ENCODE peak calls at places on chromosome 22, in five cellular contexts. One of them, this sample, is unnamed.
A peak's percentile ranks its signal among the peaks of the same experiment; 100 is the strongest.

GRCh38 chr22:44091021-44091721 is 67.1 kb downstream of the PARVB start:
- DNase-seq in lung: no peak
- DNase-seq in AG09309: no peak
- DNase-seq in pancreas: no peak
- DNase-seq in lower leg skin: no peak
- DNase-seq in this sample: no peak

GRCh38 chr22:46576556-46577351 is 39.3 kb upstream of the CELSR1 start:
- DNase-seq in lower leg skin: no peak
- DNase-seq in pancreas: peak; percentile 38
- DNase-seq in AG09309: no peak
- DNase-seq in lung: no peak
- DNase-seq in this sample: no peak

GRCh38 chr22:44665115-44665514 is 36.9 kb upstream of the PRR5 start:
- DNase-seq in lung: no peak
- DNase-seq in AG09309: no peak
- DNase-seq in lower leg skin: no peak
- DNase-seq in pancreas: peak; percentile 47
- DNase-seq in this sample: no peak

GRCh38 chr22:42064629-42065028 is 6.0 kb downstream of the NAGA start:
- DNase-seq in pancreas: no peak
- DNase-seq in lung: no peak
- DNase-seq in lower leg skin: peak; percentile 49
- DNase-seq in AG09309: no peak
- DNase-seq in this sample: no peak

GRCh38 chr22:19285831-19286230 is 5.7 kb downstream of the CLTCL1 start:
- DNase-seq in lung: no peak
- DNase-seq in AG09309: no peak
- DNase-seq in lower leg skin: no peak
- DNase-seq in pancreas: no peak
- DNase-seq in this sample: no peak

GRCh38 chr22:41411021-41411851 is 29.5 kb downstream of the TEF start:
- DNase-seq in pancreas: no peak
- DNase-seq in AG09309: no peak
- DNase-seq in lower leg skin: no peak
- DNase-seq in lung: no peak
- DNase-seq in this sample: no peak

GRCh38 chr22:23180301-23180892 is at the start of gene BCR:
- DNase-seq in AG09309: peak; percentile 10
- DNase-seq in lower leg skin: peak; percentile 93
- DNase-seq in pancreas: peak; percentile 73
- DNase-seq in lung: peak; percentile 56
- DNase-seq in this sample: no peak

GRCh38 chr22:23911318-23911980 is 17.3 kb downstream of the MIF start:
- DNase-seq in pancreas: no peak
- DNase-seq in lung: no peak
- DNase-seq in lower leg skin: peak; percentile 59
- DNase-seq in AG09309: no peak
- DNase-seq in this sample: no peak

GRCh38 chr22:50114221-50114981 is 24.6 kb downstream of the MOV10L1 start:
- DNase-seq in lower leg skin: peak; percentile 83
- DNase-seq in lung: peak; percentile 60
- DNase-seq in AG09309: peak; percentile 37
- DNase-seq in pancreas: no peak
- DNase-seq in this sample: no peak

GRCh38 chr22:23243006-23243573 is 62.8 kb downstream of the BCR start:
- DNase-seq in lower leg skin: no peak
- DNase-seq in lung: no peak
- DNase-seq in pancreas: no peak
- DNase-seq in AG09309: no peak
- DNase-seq in this sample: no peak

GRCh38 chr22:20412474-20413216 is 18.7 kb downstream of the ZNF74 start:
- DNase-seq in AG09309: no peak
- DNase-seq in lung: no peak
- DNase-seq in pancreas: no peak
- DNase-seq in lower leg skin: peak; percentile 45
- DNase-seq in this sample: no peak

GRCh38 chr22:46149998-46150549 is at the start of gene PPARA:
- DNase-seq in lower leg skin: peak; percentile 98
- DNase-seq in AG09309: peak; percentile 3
- DNase-seq in pancreas: peak; percentile 92
- DNase-seq in lung: peak; percentile 88
- DNase-seq in this sample: no peak

GRCh38 chr22:25839755-25840154 is 97.8 kb downstream of the MYO18B start:
- DNase-seq in AG09309: no peak
- DNase-seq in lower leg skin: peak; percentile 58
- DNase-seq in pancreas: no peak
- DNase-seq in lung: no peak
- DNase-seq in this sample: no peak

GRCh38 chr22:20777420-20778177 is 3.7 kb downstream of the SERPIND1 start:
- DNase-seq in pancreas: no peak
- DNase-seq in lung: no peak
- DNase-seq in AG09309: peak; percentile 79
- DNase-seq in lower leg skin: no peak
- DNase-seq in this sample: peak; percentile 6

GRCh38 chr22:34878996-34879395 is 187.0 kb upstream of the ISX start:
- DNase-seq in pancreas: no peak
- DNase-seq in lower leg skin: no peak
- DNase-seq in AG09309: no peak
- DNase-seq in lung: no peak
- DNase-seq in this sample: peak; percentile 10

GRCh38 chr22:44973829-44974228 is 36.0 kb downstream of the PHF21B start:
- DNase-seq in lung: no peak
- DNase-seq in pancreas: no peak
- DNase-seq in AG09309: no peak
- DNase-seq in lower leg skin: no peak
- DNase-seq in this sample: no peak

GRCh38 chr22:27128461-27129080 is 471.2 kb downstream of the MIAT start:
- DNase-seq in lung: no peak
- DNase-seq in AG09309: no peak
- DNase-seq in pancreas: no peak
- DNase-seq in lower leg skin: no peak
- DNase-seq in this sample: no peak

GRCh38 chr22:34992672-34993071 is 73.3 kb upstream of the ISX start:
- DNase-seq in pancreas: no peak
- DNase-seq in lung: no peak
- DNase-seq in lower leg skin: no peak
- DNase-seq in AG09309: no peak
- DNase-seq in this sample: no peak

GRCh38 chr22:24758164-24758799 is 16.2 kb downstream of the PIWIL3 start:
- DNase-seq in lung: peak; percentile 55
- DNase-seq in AG09309: no peak
- DNase-seq in pancreas: peak; percentile 20
- DNase-seq in lower leg skin: no peak
- DNase-seq in this sample: peak; percentile 2

GRCh38 chr22:23103199-23103954 is 33.1 kb downstream of the GNAZ start:
- DNase-seq in AG09309: no peak
- DNase-seq in lung: no peak
- DNase-seq in lower leg skin: no peak
- DNase-seq in pancreas: no peak
- DNase-seq in this sample: no peak

GRCh38 chr22:22714600-22715361 is 70.4 kb downstream of the GGTLC2 start:
- DNase-seq in lower leg skin: no peak
- DNase-seq in pancreas: no peak
- DNase-seq in AG09309: no peak
- DNase-seq in lung: no peak
- DNase-seq in this sample: no peak

GRCh38 chr22:27252282-27253049 is 549.1 kb downstream of the MN1 start:
- DNase-seq in pancreas: no peak
- DNase-seq in lower leg skin: no peak
- DNase-seq in AG09309: peak; percentile 57
- DNase-seq in lung: no peak
- DNase-seq in this sample: peak; percentile 19

GRCh38 chr22:30705710-30706651 is 11.3 kb downstream of the OSBP2 start:
- DNase-seq in pancreas: no peak
- DNase-seq in lower leg skin: no peak
- DNase-seq in lung: no peak
- DNase-seq in AG09309: peak; percentile 95
- DNase-seq in this sample: no peak
- H3K4me3 ChIP-seq in pancreas: no peak overlapping the region
- H3K4me3 ChIP-seq in lower leg skin: no peak overlapping the region
- H3K4me3 ChIP-seq in lung: no peak overlapping the region
- H3K4me3 ChIP-seq in AG09309: no peak overlapping the region
- H3K4me3 ChIP-seq in this sample: no peak overlapping the region

GRCh38 chr22:28397324-28397723 is 282.3 kb downstream of the TTC28 start:
- DNase-seq in pancreas: no peak
- DNase-seq in lung: no peak
- DNase-seq in lower leg skin: no peak
- DNase-seq in AG09309: no peak
- DNase-seq in this sample: no peak
- TF ChIP-seq CTCF in pancreas: no peak
- TF ChIP-seq CTCF in lung: no peak
- TF ChIP-seq CTCF in lower leg skin: no peak
- TF ChIP-seq CTCF in AG09309: no peak
- TF ChIP-seq CTCF in this sample: no peak

GRCh38 chr22:18109410-18110193 is 1.0 kb upstream of the TUBA8 start:
- DNase-seq in lung: no peak
- DNase-seq in lower leg skin: no peak
- DNase-seq in pancreas: no peak
- DNase-seq in AG09309: no peak
- DNase-seq in this sample: no peak
- H3K4me3 ChIP-seq in lung: no peak overlapping the region
- H3K4me3 ChIP-seq in lower leg skin: no peak overlapping the region
- H3K4me3 ChIP-seq in pancreas: peak overlapping the region; percentile 51
- H3K4me3 ChIP-seq in AG09309: no peak overlapping the region
- H3K4me3 ChIP-seq in this sample: peak overlapping the region; percentile 46

GRCh38 chr22:32662587-32662915 is 139.0 kb upstream of the TIMP3 start:
- DNase-seq in lung: no peak
- DNase-seq in lower leg skin: no peak
- DNase-seq in pancreas: no peak
- DNase-seq in AG09309: no peak
- DNase-seq in this sample: no peak
- TF ChIP-seq CTCF in lung: no peak
- TF ChIP-seq CTCF in lower leg skin: no peak
- TF ChIP-seq CTCF in pancreas: no peak
- TF ChIP-seq CTCF in AG09309: no peak
- TF ChIP-seq CTCF in this sample: no peak

GRCh38 chr22:48691431-48691851 is 1136.2 kb downstream of the BRD1 start:
- DNase-seq in pancreas: no peak
- DNase-seq in AG09309: no peak
- DNase-seq in lung: no peak
- DNase-seq in lower leg skin: no peak
- DNase-seq in this sample: no peak

GRCh38 chr22:48690583-48691317 is 1136.9 kb downstream of the BRD1 start:
- DNase-seq in lower leg skin: no peak
- DNase-seq in AG09309: no peak
- DNase-seq in lung: no peak
- DNase-seq in pancreas: no peak
- DNase-seq in this sample: no peak

GRCh38 chr22:48687606-48688005 is 1140.1 kb downstream of the BRD1 start:
- DNase-seq in lower leg skin: no peak
- DNase-seq in lung: no peak
- DNase-seq in AG09309: no peak
- DNase-seq in pancreas: no peak
- DNase-seq in this sample: no peak

GRCh38 chr22:48688366-48688765 is 1139.3 kb downstream of the BRD1 start:
- DNase-seq in lung: no peak
- DNase-seq in AG09309: no peak
- DNase-seq in lower leg skin: no peak
- DNase-seq in pancreas: no peak
- DNase-seq in this sample: no peak

GRCh38 chr22:48689206-48689605 is 1138.5 kb downstream of the BRD1 start:
- DNase-seq in lower leg skin: no peak
- DNase-seq in AG09309: no peak
- DNase-seq in pancreas: no peak
- DNase-seq in lung: no peak
- DNase-seq in this sample: no peak
- H3K4me3 ChIP-seq in lower leg skin: no peak overlapping the region
- H3K4me3 ChIP-seq in AG09309: no peak overlapping the region
- H3K4me3 ChIP-seq in pancreas: no peak overlapping the region
- H3K4me3 ChIP-seq in lung: no peak overlapping the region
- H3K4me3 ChIP-seq in this sample: no peak overlapping the region

DNA sequence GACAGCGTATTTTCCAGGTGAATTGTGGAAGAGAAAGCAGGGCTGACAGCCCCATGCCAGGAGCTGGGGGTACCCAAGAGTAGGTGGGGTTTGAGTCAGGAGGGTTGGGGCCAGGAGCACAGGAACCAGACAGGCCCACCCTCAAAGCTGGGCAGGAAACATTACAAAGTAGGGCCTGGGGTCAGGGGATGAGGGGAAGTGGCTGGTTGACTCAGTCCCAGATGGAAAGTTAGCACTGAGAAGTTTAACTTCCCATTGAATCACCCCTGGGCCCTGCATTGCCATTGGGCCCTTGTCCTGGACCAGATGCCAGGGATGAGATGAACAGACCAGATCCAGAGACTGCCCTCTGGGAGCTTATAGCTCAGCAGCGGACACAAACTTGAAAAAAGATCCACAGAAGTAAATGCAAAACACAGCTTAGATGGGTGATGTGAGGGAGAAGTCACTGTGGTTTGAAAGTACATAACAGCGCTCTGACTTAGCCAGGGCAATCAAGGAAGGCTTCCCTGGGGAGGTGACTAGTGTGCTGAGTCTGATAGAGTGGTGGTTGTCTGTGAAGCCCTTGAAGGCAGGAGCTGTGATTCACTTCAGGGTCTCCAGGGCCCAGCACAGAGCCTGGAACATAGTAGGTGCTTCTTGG is 2.2 kb downstream of the MAFF start:
- DNase-seq in pancreas: no peak
- DNase-seq in AG09309: no peak
- DNase-seq in lower leg skin: no peak
- DNase-seq in lung: no peak
- DNase-seq in this sample: no peak
- TF ChIP-seq CTCF in pancreas: no peak
- TF ChIP-seq CTCF in AG09309: no peak
- TF ChIP-seq CTCF in lower leg skin: no peak
- TF ChIP-seq CTCF in lung: no peak
- TF ChIP-seq CTCF in this sample: no peak

GRCh38 chr22:30023099-30023498 is 57.2 kb upstream of the HORMAD2 start:
- DNase-seq in AG09309: no peak
- DNase-seq in lower leg skin: peak; percentile 12
- DNase-seq in lung: no peak
- DNase-seq in pancreas: no peak
- DNase-seq in this sample: no peak

GRCh38 chr22:30021338-30021737 is 58.9 kb upstream of the HORMAD2 start:
- DNase-seq in pancreas: no peak
- DNase-seq in AG09309: no peak
- DNase-seq in lower leg skin: peak; percentile 56
- DNase-seq in lung: no peak
- DNase-seq in this sample: no peak

GRCh38 chr22:30017824-30018223 is 62.4 kb upstream of the HORMAD2 start:
- DNase-seq in lung: no peak
- DNase-seq in lower leg skin: peak; percentile 52
- DNase-seq in AG09309: no peak
- DNase-seq in pancreas: no peak
- DNase-seq in this sample: no peak

GRCh38 chr22:30021881-30022619 is 58.2 kb upstream of the HORMAD2 start:
- DNase-seq in pancreas: no peak
- DNase-seq in AG09309: no peak
- DNase-seq in lung: no peak
- DNase-seq in lower leg skin: peak; percentile 61
- DNase-seq in this sample: no peak

GRCh38 chr22:30020511-30020910 is 59.8 kb upstream of the HORMAD2 start:
- DNase-seq in lower leg skin: peak; percentile 76
- DNase-seq in AG09309: no peak
- DNase-seq in lung: no peak
- DNase-seq in pancreas: no peak
- DNase-seq in this sample: no peak
- H3K4me3 ChIP-seq in lower leg skin: no peak overlapping the region
- H3K4me3 ChIP-seq in AG09309: no peak overlapping the region
- H3K4me3 ChIP-seq in lung: no peak overlapping the region
- H3K4me3 ChIP-seq in pancreas: no peak overlapping the region
- H3K4me3 ChIP-seq in this sample: no peak overlapping the region